ENCODE peak calls at places on chromosomes 6 and 20, in five cellular contexts. One of them, this sample, is unnamed.
A peak's percentile ranks its signal among the peaks of the same experiment; 100 is the strongest.

GRCh38 chr20:46174469-46175126 is 56.5 kb downstream of the CD40 start:
- DNase-seq in H9: peak; percentile 89
- DNase-seq in keratinocyte: no peak
- DNase-seq in neuronal stem cell: peak; percentile 70
- DNase-seq in neural progenitor cell: peak; percentile 94
- DNase-seq in this sample: peak; percentile 90

GRCh38 chr20:32970115-32970972 is 33.9 kb downstream of the SUN5 start:
- DNase-seq in keratinocyte: no peak
- DNase-seq in neural progenitor cell: no peak
- DNase-seq in H9: peak; percentile 23
- DNase-seq in neuronal stem cell: no peak
- DNase-seq in this sample: peak; percentile 5

GRCh38 chr20:63553251-63553932 is 567 bp upstream of the FNDC11 start:
- DNase-seq in neural progenitor cell: peak; percentile 95
- DNase-seq in neuronal stem cell: peak; percentile 92
- DNase-seq in H9: peak; percentile 95
- DNase-seq in keratinocyte: peak; percentile 90
- DNase-seq in this sample: peak; percentile 89

GRCh38 chr6:134607411-134607810 is 289.5 kb upstream of the SGK1 start:
- DNase-seq in keratinocyte: no peak
- DNase-seq in neuronal stem cell: no peak
- DNase-seq in neural progenitor cell: no peak
- DNase-seq in H9: no peak
- DNase-seq in this sample: no peak

GRCh38 chr6:23349521-23350147 is 776.4 kb upstream of the NRSN1 start:
- DNase-seq in keratinocyte: peak; percentile 25
- DNase-seq in H9: no peak
- DNase-seq in neuronal stem cell: no peak
- DNase-seq in neural progenitor cell: no peak
- DNase-seq in this sample: peak; percentile 44

GRCh38 chr6:168934856-168935627 is 318.6 kb downstream of the THBS2 start:
- DNase-seq in neuronal stem cell: no peak
- DNase-seq in H9: no peak
- DNase-seq in keratinocyte: no peak
- DNase-seq in neural progenitor cell: no peak
- DNase-seq in this sample: no peak

GRCh38 chr6:129186988-129187387 is 304.1 kb downstream of the LAMA2 start:
- DNase-seq in neural progenitor cell: no peak
- DNase-seq in keratinocyte: peak; percentile 49
- DNase-seq in neuronal stem cell: no peak
- DNase-seq in H9: no peak
- DNase-seq in this sample: no peak

GRCh38 chr20:60115452-60115851 is 157.2 kb downstream of the CDH26 start:
- DNase-seq in keratinocyte: no peak
- DNase-seq in H9: no peak
- DNase-seq in neural progenitor cell: no peak
- DNase-seq in neuronal stem cell: no peak
- DNase-seq in this sample: no peak

GRCh38 chr20:34222208-34222607 is 19.0 kb upstream of the ASIP start:
- DNase-seq in neural progenitor cell: no peak
- DNase-seq in neuronal stem cell: no peak
- DNase-seq in H9: no peak
- DNase-seq in keratinocyte: no peak
- DNase-seq in this sample: peak; percentile 31

GRCh38 chr6:82467338-82467737 is 103.7 kb downstream of the TPBG start:
- DNase-seq in keratinocyte: no peak
- DNase-seq in neuronal stem cell: no peak
- DNase-seq in H9: no peak
- DNase-seq in neural progenitor cell: no peak
- DNase-seq in this sample: no peak

DNA sequence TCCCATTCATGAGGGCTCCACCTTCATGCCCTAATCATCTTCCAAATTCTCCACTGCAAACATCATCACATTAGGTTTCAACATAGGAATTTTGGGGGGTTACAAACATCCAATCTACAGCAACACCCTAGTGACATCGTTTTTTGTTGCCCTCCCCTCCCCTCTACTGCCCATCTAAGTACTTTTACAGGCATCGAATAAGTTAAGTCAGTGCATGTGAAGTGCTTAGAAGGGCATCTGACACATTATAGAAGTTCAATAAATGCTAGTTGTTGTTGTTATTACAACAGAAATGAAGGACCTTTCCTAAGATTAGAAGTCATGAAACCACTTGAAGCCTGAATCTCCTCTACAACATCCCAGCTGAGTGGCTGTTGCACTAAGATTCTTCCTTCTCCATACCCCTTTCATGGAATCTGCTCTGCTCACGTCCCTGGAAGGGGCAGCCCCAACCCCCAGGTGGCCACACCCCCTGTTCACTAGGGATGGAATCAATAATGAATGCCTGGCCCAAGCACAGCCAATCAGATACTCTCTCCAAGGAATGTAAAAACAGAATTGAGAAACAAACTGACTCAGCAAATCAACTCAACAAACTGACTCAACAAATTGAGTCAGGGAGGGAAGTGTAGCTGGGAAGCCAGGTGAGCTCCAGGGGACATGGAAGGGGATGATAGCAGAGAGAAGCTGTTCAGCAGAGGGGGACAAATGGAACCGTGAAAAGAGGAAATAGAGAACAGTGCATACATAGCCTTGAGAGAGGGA is 3.9 kb upstream of the LRP11 start:
- DNase-seq in keratinocyte: no peak
- DNase-seq in neural progenitor cell: peak; percentile 18
- DNase-seq in H9: peak; percentile 84
- DNase-seq in neuronal stem cell: no peak
- DNase-seq in this sample: no peak
- H2AFZ ChIP-seq in keratinocyte: no peak overlapping the region
- H2AFZ ChIP-seq in neural progenitor cell: peak overlapping the region; percentile 28
- H2AFZ ChIP-seq in H9: no peak overlapping the region
- H2AFZ ChIP-seq in neuronal stem cell: peak overlapping the region; percentile 2
- H2AFZ ChIP-seq in this sample: no peak overlapping the region

GRCh38 chr6:26336355-26337198 is 28.4 kb upstream of the BTN3A2 start:
- DNase-seq in H9: no peak
- DNase-seq in neural progenitor cell: no peak
- DNase-seq in neuronal stem cell: no peak
- DNase-seq in keratinocyte: no peak
- DNase-seq in this sample: no peak
- H3K4me2 ChIP-seq in H9: no peak overlapping the region
- H3K4me2 ChIP-seq in neural progenitor cell: no peak overlapping the region
- H3K4me2 ChIP-seq in neuronal stem cell: no peak overlapping the region
- H3K4me2 ChIP-seq in keratinocyte: peak overlapping the region; percentile 65
- H3K4me2 ChIP-seq in this sample: no peak overlapping the region

GRCh38 chr20:57450419-57450818 is 59.2 kb downstream of the RBM38 start:
- DNase-seq in neural progenitor cell: no peak
- DNase-seq in neuronal stem cell: no peak
- DNase-seq in H9: no peak
- DNase-seq in keratinocyte: no peak
- DNase-seq in this sample: no peak
- H2AFZ ChIP-seq in neural progenitor cell: peak overlapping the region; percentile 50
- H2AFZ ChIP-seq in neuronal stem cell: peak overlapping the region; percentile 71
- H2AFZ ChIP-seq in H9: no peak overlapping the region
- H2AFZ ChIP-seq in keratinocyte: no peak overlapping the region
- H2AFZ ChIP-seq in this sample: no peak overlapping the region

GRCh38 chr20:5592823-5593761 is 157.1 kb upstream of the SHLD1 start:
- DNase-seq in neuronal stem cell: no peak
- DNase-seq in neural progenitor cell: no peak
- DNase-seq in H9: no peak
- DNase-seq in keratinocyte: no peak
- DNase-seq in this sample: no peak
- H3K4me2 ChIP-seq in neuronal stem cell: no peak overlapping the region
- H3K4me2 ChIP-seq in neural progenitor cell: no peak overlapping the region
- H3K4me2 ChIP-seq in H9: no peak overlapping the region
- H3K4me2 ChIP-seq in keratinocyte: no peak overlapping the region
- H3K4me2 ChIP-seq in this sample: no peak overlapping the region

GRCh38 chr6:35739645-35740517 is 3.0 kb downstream of the ARMC12 start:
- DNase-seq in neuronal stem cell: no peak
- DNase-seq in keratinocyte: no peak
- DNase-seq in neural progenitor cell: peak; percentile 89
- DNase-seq in H9: peak; percentile 74
- DNase-seq in this sample: no peak
- H2AFZ ChIP-seq in neuronal stem cell: peak overlapping the region; percentile 62
- H2AFZ ChIP-seq in keratinocyte: no peak overlapping the region
- H2AFZ ChIP-seq in neural progenitor cell: no peak overlapping the region
- H2AFZ ChIP-seq in H9: no peak overlapping the region
- H2AFZ ChIP-seq in this sample: peak overlapping the region; percentile 25

GRCh38 chr6:136129365-136129764 is 120.7 kb downstream of the MTFR2 start:
- DNase-seq in H9: no peak
- DNase-seq in neuronal stem cell: no peak
- DNase-seq in neural progenitor cell: no peak
- DNase-seq in keratinocyte: no peak
- DNase-seq in this sample: no peak
- H3K4me2 ChIP-seq in H9: no peak overlapping the region
- H3K4me2 ChIP-seq in neuronal stem cell: no peak overlapping the region
- H3K4me2 ChIP-seq in neural progenitor cell: no peak overlapping the region
- H3K4me2 ChIP-seq in keratinocyte: no peak overlapping the region
- H3K4me2 ChIP-seq in this sample: no peak overlapping the region

GRCh38 chr6:106508836-106509235 is 120.5 kb downstream of the RTN4IP1 start:
- DNase-seq in neural progenitor cell: no peak
- DNase-seq in neuronal stem cell: no peak
- DNase-seq in keratinocyte: no peak
- DNase-seq in H9: no peak
- DNase-seq in this sample: no peak

GRCh38 chr6:106512048-106512957 is 117.0 kb downstream of the RTN4IP1 start:
- DNase-seq in keratinocyte: no peak
- DNase-seq in neural progenitor cell: peak; percentile 73
- DNase-seq in neuronal stem cell: peak; percentile 36
- DNase-seq in H9: peak; percentile 55
- DNase-seq in this sample: peak; percentile 82

GRCh38 chr6:106509420-106510089 is 119.7 kb downstream of the RTN4IP1 start:
- DNase-seq in keratinocyte: no peak
- DNase-seq in neural progenitor cell: peak; percentile 77
- DNase-seq in H9: peak; percentile 57
- DNase-seq in neuronal stem cell: peak; percentile 14
- DNase-seq in this sample: no peak

GRCh38 chr6:106511274-106512047 is 117.8 kb downstream of the RTN4IP1 start:
- DNase-seq in H9: peak; percentile 58
- DNase-seq in neuronal stem cell: peak; percentile 26
- DNase-seq in neural progenitor cell: peak; percentile 63
- DNase-seq in keratinocyte: no peak
- DNase-seq in this sample: peak; percentile 41

GRCh38 chr6:106510090-106510970 is 119.0 kb downstream of the RTN4IP1 start:
- DNase-seq in keratinocyte: peak; percentile 69
- DNase-seq in H9: peak; percentile 64
- DNase-seq in neural progenitor cell: peak; percentile 69
- DNase-seq in neuronal stem cell: peak; percentile 31
- DNase-seq in this sample: peak; percentile 63
- H2AFZ ChIP-seq in keratinocyte: peak overlapping the region; percentile 63
- H2AFZ ChIP-seq in H9: no peak overlapping the region
- H2AFZ ChIP-seq in neural progenitor cell: peak overlapping the region; percentile 87
- H2AFZ ChIP-seq in neuronal stem cell: peak overlapping the region; percentile 73
- H2AFZ ChIP-seq in this sample: peak overlapping the region; percentile 7

DNA sequence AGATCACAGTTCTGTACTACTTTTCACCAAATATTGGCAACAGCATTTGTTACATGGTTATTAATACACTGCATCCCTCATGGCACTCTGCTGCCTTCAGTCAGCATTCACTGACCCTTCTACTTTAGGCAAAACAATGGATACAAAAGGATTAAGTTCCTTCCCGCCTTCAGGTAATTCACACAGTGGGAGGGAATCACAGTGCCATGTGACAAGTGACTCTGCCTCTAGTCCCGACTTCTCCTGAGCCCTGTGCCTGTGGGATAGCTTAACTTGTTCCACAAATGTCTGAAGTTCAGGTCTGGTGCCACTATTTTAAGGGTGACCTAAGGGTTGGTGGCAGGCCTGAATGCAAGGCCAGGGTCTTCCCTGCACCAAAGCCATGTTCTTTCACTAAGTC is 66.1 kb downstream of the AFDN start:
- DNase-seq in H9: peak; percentile 68
- DNase-seq in keratinocyte: no peak
- DNase-seq in neuronal stem cell: peak; percentile 27
- DNase-seq in neural progenitor cell: peak; percentile 75
- DNase-seq in this sample: no peak
- H3K4me2 ChIP-seq in H9: no peak overlapping the region
- H3K4me2 ChIP-seq in keratinocyte: no peak overlapping the region
- H3K4me2 ChIP-seq in neuronal stem cell: no peak overlapping the region
- H3K4me2 ChIP-seq in neural progenitor cell: peak overlapping the region; percentile 24
- H3K4me2 ChIP-seq in this sample: no peak overlapping the region